ENCODE peak calls at places on chromosomes 11 and 22, in eight cellular contexts. H is psoas muscle, W is sigmoid colon, I is GM20000, F is fibroblast of the aortic adventitia, Q is AG04449, G is cardiac muscle cell, V is brain microvascular endothelial cell. P is an unnamed sample.

GRCh38 chr11:71212871-71213559 is 39.4 kb downstream of the SHANK2 start:
- DNase-seq in H (no peak), W (peak; percentile 69), I (no peak), F (peak; percentile 59), Q (no peak), G (no peak), V (no peak), P (no peak)

GRCh38 chr11:64355078-64355940 is 3.7 kb upstream of the RPS6KA4 start:
- DNase-seq in H (peak; percentile 83), W (peak; percentile 89), I (peak; percentile 87), F (peak; percentile 77), Q (no peak), G (peak; percentile 83), V (peak; percentile 65), P (peak; percentile 81)

GRCh38 chr11:64834723-64835615 is 9.5 kb downstream of the CDC42BPG start:
- DNase-seq in H (no peak), W (no peak), I (no peak), F (no peak), Q (no peak), G (no peak), V (no peak), P (no peak)

GRCh38 chr11:103055174-103055890 is 36.6 kb downstream of the DCUN1D5 start:
- DNase-seq in H (no peak), W (no peak), I (peak; percentile 14), F (peak; percentile 74), Q (no peak), G (peak; percentile 56), V (peak; percentile 20), P (no peak)

GRCh38 chr11:76752321-76753175 is 30.6 kb upstream of the TSKU start:
- DNase-seq in H (peak; percentile 89), W (peak; percentile 92), I (no peak), F (peak; percentile 97), Q (no peak), G (no peak), V (peak; percentile 12), P (no peak)

GRCh38 chr11:47181271-47181670 is 4.6 kb upstream of the ARFGAP2 start:
- DNase-seq in H (no peak), W (no peak), I (no peak), F (no peak), Q (no peak), G (no peak), V (no peak), P (no peak)

GRCh38 chr11:58059011-58059358 is 28.2 kb downstream of the OR6Q1 start:
- DNase-seq in H (no peak), W (no peak), I (no peak), F (peak; percentile 96), Q (peak; percentile 40), G (peak; percentile 70), V (peak; percentile 81), P (no peak)

GRCh38 chr22:23065495-23066122 is 4.7 kb upstream of the GNAZ start:
- DNase-seq in H (no peak), W (peak; percentile 48), I (no peak), F (no peak), Q (no peak), G (no peak), V (no peak), P (no peak)

GRCh38 chr11:71474141-71474770 is 21.3 kb downstream of the NADSYN1 start:
- DNase-seq in H (no peak), W (peak; percentile 50), I (no peak), F (no peak), Q (no peak), G (no peak), V (no peak), P (no peak)

GRCh38 chr11:80371931-80372330 is 931.1 kb upstream of the TENM4 start:
- DNase-seq in H (no peak), W (no peak), I (no peak), F (no peak), Q (no peak), G (no peak), V (no peak), P (no peak)

GRCh38 chr11:111604392-111605009 is 2.3 kb downstream of the SIK2 start:
- DNase-seq in H (no peak), W (no peak), I (peak; percentile 53), F (peak; percentile 60), Q (no peak), G (peak; percentile 64), V (peak; percentile 34), P (no peak)

GRCh38 chr11:93528252-93528651 is 14.9 kb downstream of the SMCO4 start:
- DNase-seq in H (peak; percentile 61), W (no peak), I (no peak), F (no peak), Q (no peak), G (no peak), V (no peak), P (no peak)

GRCh38 chr22:19005905-19006304 is 69.8 kb upstream of the PRODH start:
- DNase-seq in H (no peak), W (no peak), I (no peak), F (no peak), Q (no peak), G (no peak), V (no peak), P (no peak)

GRCh38 chr11:118921929-118922744 is 3.6 kb downstream of the BCL9L start:
- DNase-seq in H (peak; percentile 89), W (peak; percentile 96), I (no peak), F (peak; percentile 87), Q (no peak), G (peak; percentile 85), V (no peak), P (no peak)

GRCh38 chr11:118924591-118925585 is 838 bp downstream of the BCL9L start:
- DNase-seq in H (peak; percentile 56), W (peak; percentile 86), I (peak; percentile 86), F (peak; percentile 39), Q (no peak), G (peak; percentile 72), V (no peak), P (peak; percentile 82)

GRCh38 chr11:118921121-118921928 is 4.4 kb downstream of the BCL9L start:
- DNase-seq in H (peak; percentile 82), W (peak; percentile 93), I (no peak), F (peak; percentile 94), Q (no peak), G (no peak), V (peak; percentile 77), P (no peak)

GRCh38 chr11:118922745-118923627 is 2.7 kb downstream of the BCL9L start:
- DNase-seq in H (no peak), W (peak; percentile 65), I (no peak), F (no peak), Q (no peak), G (no peak), V (no peak), P (no peak)

DNA sequence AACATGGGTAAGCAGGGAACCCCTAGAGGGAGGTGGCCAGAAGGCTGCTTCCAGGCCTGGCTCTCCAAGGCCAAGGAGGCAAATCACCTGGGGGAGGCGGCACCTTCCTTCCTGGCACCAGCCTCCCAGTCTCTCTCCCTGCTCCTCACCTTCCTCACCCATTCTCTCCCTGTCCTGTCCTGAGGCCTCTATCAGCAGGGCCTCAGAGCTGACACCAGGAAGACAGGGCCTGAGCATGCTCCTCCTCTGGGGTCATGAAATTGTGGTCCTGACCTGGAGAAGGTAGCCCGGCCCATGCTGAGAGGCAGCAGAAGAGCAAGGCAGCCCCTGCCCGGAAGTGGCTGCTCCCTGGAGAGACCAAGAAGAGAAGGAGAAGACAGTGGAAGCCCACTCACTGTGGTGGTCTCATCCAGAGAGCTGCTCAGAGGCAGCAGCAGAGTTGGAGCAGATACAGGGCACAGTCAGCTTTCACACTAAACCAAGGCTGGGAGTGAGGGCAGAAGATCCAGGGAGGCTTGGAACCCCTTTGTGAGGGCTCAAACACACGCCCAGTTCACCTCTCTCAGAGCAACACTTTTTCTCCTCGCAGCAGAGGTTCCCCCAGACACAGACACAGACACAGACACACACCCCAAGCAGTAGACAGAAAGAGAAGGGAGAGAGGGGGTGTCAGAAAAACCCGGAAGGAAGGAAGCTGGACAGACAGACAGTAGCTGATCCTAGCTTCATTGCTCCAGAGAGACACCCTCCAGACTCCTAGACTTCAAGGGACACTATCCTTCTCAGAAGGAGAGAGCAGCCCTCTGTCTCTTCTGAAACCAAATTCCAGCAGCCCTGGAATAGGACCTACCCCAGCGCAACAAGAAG is 1.8 kb downstream of the BCL9L start:
- DNase-seq in H (no peak), W (peak; percentile 65), I (no peak), F (no peak), Q (no peak), G (no peak), V (no peak), P (no peak)
- TF ChIP-seq CTCF in H (no peak), W (no peak), I (no peak), F (no peak), Q (no peak), G (no peak), V (no peak), P (no peak)

GRCh38 chr11:32892355-32893090 is at the start of gene QSER1:
- DNase-seq in H (peak; percentile 79), W (peak; percentile 87), I (peak; percentile 96), F (peak; percentile 29), Q (no peak), G (peak; percentile 82), V (peak; percentile 22), P (peak; percentile 80)
- TF ChIP-seq CTCF in H (no peak), W (no peak), I (no peak), F (no peak), Q (no peak), G (no peak), V (no peak), P (no peak)

GRCh38 chr11:116162086-116162485 is 610.7 kb downstream of the BUD13 start:
- DNase-seq in H (no peak), W (no peak), I (no peak), F (no peak), Q (no peak), G (no peak), V (no peak), P (no peak)
- TF ChIP-seq CTCF in H (no peak), W (no peak), I (no peak), F (no peak), Q (no peak), G (no peak), V (no peak), P (no peak)

GRCh38 chr11:115990004-115990447 is 485.8 kb upstream of the CADM1 start:
- DNase-seq in H (no peak), W (no peak), I (peak; percentile 51), F (no peak), Q (no peak), G (peak; percentile 67), V (no peak), P (peak; percentile 71)
- TF ChIP-seq CTCF in H (peak; percentile 45), W (peak; percentile 65), I (peak; percentile 67), F (no peak), Q (peak; percentile 39), G (peak; percentile 43), V (peak; percentile 66), P (peak; percentile 74)

DNA sequence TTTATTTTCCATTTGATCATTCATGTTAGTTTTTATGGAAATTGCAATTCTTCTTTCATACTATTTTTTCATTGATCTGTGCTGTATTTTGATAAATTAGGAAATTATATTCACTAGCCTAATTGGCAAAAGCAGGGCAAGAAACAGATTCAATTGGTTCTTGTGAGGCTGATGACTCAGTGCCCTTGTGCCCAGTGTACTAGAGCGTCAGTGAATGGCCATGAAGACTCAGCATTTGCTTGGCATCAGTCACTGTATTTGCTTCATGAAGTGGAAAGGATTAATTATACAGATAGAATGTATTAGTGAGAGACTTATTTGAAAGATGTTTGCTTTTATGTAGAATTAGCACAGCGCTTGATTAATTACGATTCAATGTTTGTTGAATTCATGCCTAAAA is 31.8 kb downstream of the MRGPRX1 start:
- DNase-seq in H (no peak), W (no peak), I (no peak), F (no peak), Q (no peak), G (no peak), V (no peak), P (no peak)
- TF ChIP-seq CTCF in H (no peak), W (no peak), I (no peak), F (no peak), Q (no peak), G (no peak), V (no peak), P (no peak)

P was measured in glutamatergic neuron.